ENCODE peak calls at places on chromosomes 6 and 20, in seven cellular contexts. R is keratinocyte, E is suprapubic skin, Z is pancreas, K is AG10803, J is A549, Y is choroid plexus epithelial cell. I is an unnamed sample.

GRCh38 chr6:83417880-83418663 is 12.8 kb downstream of the ME1 start:
- DNase-seq in R (no peak), E (no peak), Z (no peak), K (peak; percentile 67), J (peak; percentile 33), Y (peak; percentile 90), I (no peak)

GRCh38 chr6:35725721-35726438 is 11.0 kb upstream of the ARMC12 start:
- DNase-seq in R (no peak), E (peak; percentile 86), Z (peak; percentile 74), K (no peak), J (no peak), Y (peak; percentile 93), I (no peak)

GRCh38 chr6:30847971-30848441 is 36.3 kb upstream of the DDR1 start:
- DNase-seq in R (no peak), E (no peak), Z (no peak), K (no peak), J (no peak), Y (no peak), I (no peak)

GRCh38 chr20:4012631-4013030 is 2.7 kb downstream of the RNF24 start:
- DNase-seq in R (no peak), E (no peak), Z (no peak), K (peak; percentile 60), J (no peak), Y (peak; percentile 84), I (no peak)

GRCh38 chr20:46004813-46005505 is 3.7 kb upstream of the MMP9 start:
- DNase-seq in R (peak; percentile 88), E (no peak), Z (no peak), K (no peak), J (no peak), Y (no peak), I (no peak)

GRCh38 chr20:19976595-19977372 is 40.4 kb upstream of the NAA20 start:
- DNase-seq in R (no peak), E (no peak), Z (peak; percentile 56), K (peak; percentile 88), J (peak; percentile 79), Y (peak; percentile 86), I (no peak)

GRCh38 chr6:96834070-96834469 is 3.2 kb downstream of the GPR63 start:
- DNase-seq in R (no peak), E (no peak), Z (no peak), K (no peak), J (no peak), Y (no peak), I (no peak)

GRCh38 chr6:39209360-39209811 is 19.9 kb downstream of the KCNK5 start:
- DNase-seq in R (no peak), E (no peak), Z (no peak), K (no peak), J (no peak), Y (no peak), I (no peak)

GRCh38 chr20:50624351-50625016 is 66.9 kb downstream of the RIPOR3 start:
- DNase-seq in R (no peak), E (no peak), Z (peak; percentile 75), K (no peak), J (no peak), Y (no peak), I (peak; percentile 91)

GRCh38 chr6:133236898-133237297 is 4.3 kb upstream of the EYA4 start:
- DNase-seq in R (no peak), E (no peak), Z (no peak), K (peak; percentile 9), J (no peak), Y (peak; percentile 80), I (no peak)

GRCh38 chr6:137102050-137102848 is 57.5 kb upstream of the IL20RA start:
- DNase-seq in R (peak; percentile 33), E (no peak), Z (no peak), K (no peak), J (no peak), Y (no peak), I (no peak)

GRCh38 chr6:16704706-16705402 is 56.4 kb downstream of the ATXN1 start:
- DNase-seq in R (no peak), E (no peak), Z (no peak), K (no peak), J (no peak), Y (peak; percentile 65), I (no peak)

GRCh38 chr20:23225407-23226060 is 125.1 kb upstream of the NXT1 start:
- DNase-seq in R (no peak), E (no peak), Z (no peak), K (peak; percentile 92), J (peak; percentile 19), Y (peak; percentile 95), I (no peak)

GRCh38 chr20:18639501-18639979 is 51.7 kb downstream of the DTD1 start:
- DNase-seq in R (no peak), E (no peak), Z (no peak), K (no peak), J (no peak), Y (no peak), I (no peak)

GRCh38 chr20:47360207-47360488 is 3.6 kb upstream of the ZMYND8 start:
- DNase-seq in R (no peak), E (no peak), Z (peak; percentile 61), K (peak; percentile 77), J (peak; percentile 43), Y (peak; percentile 73), I (no peak)

DNA sequence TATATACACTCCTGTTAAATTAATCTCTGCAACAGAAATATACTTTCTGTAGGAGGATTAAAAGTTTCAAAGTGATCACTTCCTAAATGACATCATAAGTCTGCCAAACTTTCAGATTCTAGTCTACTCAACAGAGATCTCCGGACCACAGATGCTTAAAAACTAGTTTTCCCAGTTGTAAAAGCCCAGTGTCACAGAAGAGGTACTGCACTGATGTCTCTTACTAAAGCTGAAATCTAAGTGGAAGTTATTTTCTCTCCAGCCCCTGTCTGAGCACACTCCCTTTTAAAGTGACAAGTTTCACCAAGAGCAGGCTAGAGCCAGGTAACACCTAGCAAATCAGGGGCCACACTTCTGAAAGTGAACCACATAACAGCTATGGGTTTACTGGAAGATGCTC is 71.6 kb upstream of the DST start:
- DNase-seq in R (no peak), E (no peak), Z (no peak), K (no peak), J (no peak), Y (no peak), I (no peak)
- TF ChIP-seq CTCF in R (no peak), E (no peak), Z (no peak), K (peak; percentile 24), J (no peak), Y (peak; percentile 8), I (peak; percentile 30)

GRCh38 chr6:93701526-93701925 is 282.2 kb upstream of the EPHA7 start:
- DNase-seq in R (no peak), E (no peak), Z (no peak), K (no peak), J (no peak), Y (peak; percentile 48), I (no peak)
- TF ChIP-seq CTCF in R (no peak), E (no peak), Z (no peak), K (no peak), J (no peak), Y (no peak), I (no peak)

DNA sequence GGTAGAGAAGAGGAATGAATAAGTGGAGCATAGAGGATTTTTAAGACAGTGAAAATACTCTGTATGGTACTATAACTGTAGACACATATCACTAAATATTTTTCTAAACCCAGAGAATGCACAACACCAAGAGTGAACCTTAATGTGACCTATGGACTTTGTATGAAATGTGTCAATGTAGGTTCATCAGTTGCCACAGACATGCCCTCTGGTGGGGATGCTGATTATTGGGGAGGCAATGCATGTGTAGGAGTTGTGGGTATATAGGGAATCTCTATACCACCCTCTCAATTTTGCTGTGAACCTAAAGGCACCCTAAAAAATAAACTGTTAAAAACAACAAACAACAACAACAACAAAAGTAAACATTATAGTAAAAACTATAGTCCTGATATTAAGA is 293.7 kb downstream of the RNF144B start:
- DNase-seq in R (no peak), E (no peak), Z (no peak), K (no peak), J (no peak), Y (no peak), I (no peak)
- TF ChIP-seq CTCF in R (no peak), E (no peak), Z (no peak), K (peak; percentile 12), J (no peak), Y (peak; percentile 20), I (peak; percentile 32)

DNA sequence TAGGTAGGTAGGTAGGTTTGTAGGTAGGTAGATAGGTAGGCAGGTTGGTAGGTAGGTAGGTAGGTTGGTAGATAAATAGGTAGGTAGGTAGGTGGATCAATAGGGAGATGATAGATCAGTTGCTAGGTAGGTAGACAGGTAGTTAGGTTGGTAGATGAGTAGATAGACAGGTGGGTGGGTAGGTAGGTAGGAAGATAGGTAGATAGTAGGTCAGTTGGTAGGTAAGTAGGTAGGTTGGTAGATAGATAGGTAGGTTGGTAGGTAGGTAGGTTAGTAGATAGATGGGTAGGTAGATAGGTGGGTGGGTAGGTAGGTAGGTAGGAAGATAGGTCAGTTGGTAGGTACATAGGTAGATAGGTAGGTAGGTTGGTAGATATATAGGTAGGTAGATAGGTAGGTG is 72.0 kb upstream of the PDE10A start:
- DNase-seq in R (no peak), E (no peak), Z (no peak), K (no peak), J (no peak), Y (no peak), I (no peak)
- TF ChIP-seq CTCF in R (no peak), E (no peak), Z (no peak), K (no peak), J (no peak), Y (no peak), I (no peak)

GRCh38 chr20:37901667-37902503 is 1.0 kb upstream of the VSTM2L start:
- DNase-seq in R (no peak), E (no peak), Z (no peak), K (peak; percentile 69), J (peak; percentile 77), Y (peak; percentile 92), I (no peak)
- TF ChIP-seq CTCF in R (peak; percentile 38), E (no peak), Z (no peak), K (peak; percentile 56), J (peak; percentile 62), Y (peak; percentile 80), I (peak; percentile 76)

DNA sequence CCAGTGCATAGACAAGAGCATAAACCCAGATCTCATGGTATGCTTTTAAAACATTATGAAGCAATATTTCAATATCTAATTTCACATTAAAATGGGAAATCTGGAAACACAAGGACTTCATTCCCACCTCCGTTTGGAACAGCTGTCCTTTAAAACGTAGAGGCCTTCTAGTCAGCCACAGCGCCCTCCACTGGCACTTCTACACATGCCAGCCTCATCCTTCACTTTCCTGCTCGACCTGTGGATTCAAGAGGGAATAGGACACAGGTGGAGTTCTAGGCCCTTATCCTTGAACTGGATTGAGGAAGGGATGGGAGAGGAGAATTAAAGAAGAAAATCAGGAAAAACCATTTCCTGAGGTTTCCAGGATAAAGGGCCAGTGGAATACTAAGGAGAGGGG is 85.6 kb downstream of the LYRM4 start:
- DNase-seq in R (no peak), E (no peak), Z (no peak), K (no peak), J (no peak), Y (no peak), I (no peak)
- TF ChIP-seq CTCF in R (peak; percentile 51), E (peak; percentile 13), Z (no peak), K (peak; percentile 15), J (peak; percentile 13), Y (peak; percentile 68), I (peak; percentile 62)

GRCh38 chr6:118080547-118080946 is 173.5 kb downstream of the SLC35F1 start:
- DNase-seq in R (no peak), E (no peak), Z (no peak), K (no peak), J (no peak), Y (peak; percentile 2), I (no peak)
- TF ChIP-seq CTCF in R (no peak), E (no peak), Z (no peak), K (no peak), J (no peak), Y (no peak), I (peak; percentile 48)

I was measured in chondrocyte.